ENCODE peak calls at places on chromosome 20, in ten cellular contexts. T is T47D; F is psoas muscle; M is ureter; E is progenitor cell of endocrine pancreas; P is CD8-positive, alpha-beta memory T cell; I is IMR-90; R is stimulated activated CD4-positive, alpha-beta T cell treated with anti-CD3 and anti-CD28 coated beads, Interleukin-1b, Interleukin-23, amount 100 ng/mL, for 1 hour; N is anterior cingulate cortex; Q is brain microvascular endothelial cell. V is an unnamed sample.

GRCh38 chr20:17617868-17618672 is 48.2 kb downstream of the DSTN start:
- DNase-seq in T (no peak), F (peak; percentile 51), M (peak; percentile 44), E (no peak), P (peak; percentile 39), I (no peak), R (no peak), N (no peak), Q (no peak), V (no peak)

GRCh38 chr20:32893878-32894483 is 35.3 kb downstream of the EFCAB8 start:
- DNase-seq in T (peak; percentile 48), F (no peak), M (no peak), E (no peak), P (peak; percentile 38), I (peak; percentile 16), R (no peak), N (no peak), Q (peak; percentile 13), V (no peak)

GRCh38 chr20:15699431-15700146 is 873.7 kb downstream of the KIF16B start:
- DNase-seq in T (peak; percentile 48), F (no peak), M (no peak), E (no peak), P (no peak), I (no peak), R (no peak), N (no peak), Q (no peak), V (no peak)

GRCh38 chr20:45290677-45291355 is 15.8 kb upstream of the RBPJL start:
- DNase-seq in T (peak; percentile 90), F (peak; percentile 82), M (peak; percentile 85), E (peak; percentile 70), P (peak; percentile 71), I (peak; percentile 66), R (peak; percentile 52), N (peak; percentile 40), Q (peak; percentile 75), V (peak; percentile 70)

GRCh38 chr20:34105978-34106675 is 5.9 kb downstream of the EIF2S2 start:
- DNase-seq in T (no peak), F (no peak), M (no peak), E (no peak), P (no peak), I (no peak), R (no peak), N (no peak), Q (no peak), V (no peak)

GRCh38 chr20:59821201-59821600 is 112.2 kb downstream of the SYCP2 start:
- DNase-seq in T (no peak), F (no peak), M (no peak), E (no peak), P (no peak), I (no peak), R (no peak), N (no peak), Q (no peak), V (no peak)

GRCh38 chr20:63090682-63091571 is 84.2 kb upstream of the BHLHE23 start:
- DNase-seq in T (no peak), F (peak; percentile 39), M (peak; percentile 27), E (no peak), P (peak; percentile 44), I (no peak), R (no peak), N (no peak), Q (no peak), V (peak; percentile 44)

GRCh38 chr20:37559312-37560027 is 31.8 kb upstream of the BLCAP start:
- DNase-seq in T (no peak), F (no peak), M (no peak), E (no peak), P (no peak), I (no peak), R (no peak), N (no peak), Q (no peak), V (no peak)

GRCh38 chr20:13863244-13863643 is 78.4 kb downstream of the NDUFAF5 start:
- DNase-seq in T (no peak), F (no peak), M (no peak), E (no peak), P (no peak), I (no peak), R (no peak), N (no peak), Q (no peak), V (no peak)

GRCh38 chr20:32240220-32240619 is 32.5 kb downstream of the POFUT1 start:
- DNase-seq in T (peak; percentile 25), F (no peak), M (no peak), E (peak; percentile 18), P (no peak), I (no peak), R (no peak), N (no peak), Q (no peak), V (no peak)